ENCODE peak calls at places on chromosomes 3 and 15, in four cellular contexts. Z is A549, W is AG04450, T is lower leg skin. E is an unnamed sample.
A peak's percentile ranks its signal among the peaks of the same experiment; 100 is the strongest.

GRCh38 chr15:74863239-74864056 is 9.7 kb downstream of the SCAMP2 start:
- DNase-seq in Z (no peak), W (no peak), T (no peak), E (no peak)

GRCh38 chr15:63983071-63983711 is 63.1 kb downstream of the DAPK2 start:
- DNase-seq in Z (no peak), W (no peak), T (peak; percentile 53), E (peak; percentile 50)

GRCh38 chr3:194313642-194314430 is 37.3 kb downstream of the CPN2 start:
- DNase-seq in Z (no peak), W (no peak), T (peak; percentile 96), E (peak; percentile 35)

GRCh38 chr3:115085197-115085865 is 61.8 kb downstream of the ZBTB20 start:
- DNase-seq in Z (peak; percentile 14), W (no peak), T (no peak), E (no peak)

GRCh38 chr3:149395107-149396089 is 17.9 kb upstream of the TM4SF1 start:
- DNase-seq in Z (peak; percentile 69), W (no peak), T (no peak), E (no peak)

GRCh38 chr3:183116051-183116614 is 16.8 kb upstream of the MCCC1 start:
- DNase-seq in Z (peak; percentile 48), W (no peak), T (no peak), E (peak; percentile 95)

GRCh38 chr3:46187876-46188275 is 20.2 kb downstream of the CCR1 start:
- DNase-seq in Z (peak; percentile 5), W (no peak), T (no peak), E (no peak)

GRCh38 chr3:50123394-50124361 is 31.4 kb upstream of the SEMA3F start:
- DNase-seq in Z (no peak), W (no peak), T (no peak), E (peak; percentile 50)

GRCh38 chr3:143832433-143832832 is 15.8 kb downstream of the SLC9A9 start:
- DNase-seq in Z (no peak), W (no peak), T (no peak), E (no peak)

GRCh38 chr3:191460360-191460759 is 603 bp upstream of the PYDC2 start:
- DNase-seq in Z (no peak), W (no peak), T (no peak), E (no peak)

GRCh38 chr3:170109579-170110293 is 71.8 kb downstream of the PHC3 start:
- DNase-seq in Z (no peak), W (no peak), T (no peak), E (no peak)

GRCh38 chr3:120673116-120673515 is 8.9 kb downstream of the HGD start:
- DNase-seq in Z (no peak), W (no peak), T (no peak), E (no peak)

GRCh38 chr15:96336045-96336642 is 5.6 kb downstream of the NR2F2 start:
- DNase-seq in Z (no peak), W (no peak), T (no peak), E (no peak)

GRCh38 chr15:91694829-91695205 is 158.7 kb upstream of the SLCO3A1 start:
- DNase-seq in Z (peak; percentile 15), W (peak; percentile 15), T (peak; percentile 89), E (no peak)

GRCh38 chr3:64291345-64291744 is 66.1 kb upstream of the PRICKLE2 start:
- DNase-seq in Z (peak; percentile 47), W (peak; percentile 54), T (peak; percentile 91), E (no peak)

GRCh38 chr3:98964784-98965183 is 63.3 kb upstream of the DCBLD2 start:
- DNase-seq in Z (no peak), W (no peak), T (no peak), E (no peak)

GRCh38 chr3:13687409-13687989 is 138.6 kb downstream of the FBLN2 start:
- DNase-seq in Z (no peak), W (no peak), T (no peak), E (no peak)

GRCh38 chr3:50623840-50624474 is 7.0 kb downstream of the MAPKAPK3 start:
- DNase-seq in Z (no peak), W (no peak), T (no peak), E (no peak)

GRCh38 chr3:12224181-12225147 is 64.4 kb upstream of the PPARG start:
- DNase-seq in Z (peak; percentile 3), W (no peak), T (no peak), E (no peak)

GRCh38 chr3:8554725-8555621 is 53.4 kb downstream of the LMCD1 start:
- DNase-seq in Z (no peak), W (peak; percentile 74), T (peak; percentile 86), E (peak; percentile 45)

GRCh38 chr3:19093084-19093483 is 55.2 kb upstream of the KCNH8 start:
- DNase-seq in Z (no peak), W (no peak), T (no peak), E (no peak)

GRCh38 chr3:187072102-187072501 is 67.2 kb downstream of the RPL39L start:
- DNase-seq in Z (no peak), W (no peak), T (no peak), E (no peak)

GRCh38 chr15:80228959-80229610 is 22.9 kb downstream of the CTXND1 start:
- DNase-seq in Z (peak; percentile 30), W (no peak), T (no peak), E (no peak)

GRCh38 chr15:38111070-38111469 is 141.6 kb upstream of the SPRED1 start:
- DNase-seq in Z (no peak), W (no peak), T (no peak), E (no peak)

GRCh38 chr3:19543212-19543841 is 390.7 kb downstream of the EFHB start:
- DNase-seq in Z (peak; percentile 35), W (no peak), T (no peak), E (no peak)

GRCh38 chr3:161854232-161854771 is 357.7 kb downstream of the OTOL1 start:
- DNase-seq in Z (peak; percentile 73), W (peak; percentile 11), T (no peak), E (peak; percentile 59)

GRCh38 chr3:156174229-156174847 is 54.0 kb downstream of the KCNAB1 start:
- DNase-seq in Z (peak; percentile 34), W (peak; percentile 13), T (no peak), E (no peak)

GRCh38 chr15:59190291-59190690 is 16.4 kb upstream of the LDHAL6B start:
- DNase-seq in Z (no peak), W (no peak), T (no peak), E (no peak)

GRCh38 chr15:59189224-59189623 is 17.4 kb upstream of the LDHAL6B start:
- DNase-seq in Z (no peak), W (no peak), T (no peak), E (no peak)

GRCh38 chr15:59180946-59181345 is 25.7 kb upstream of the LDHAL6B start:
- DNase-seq in Z (no peak), W (no peak), T (peak; percentile 58), E (no peak)

GRCh38 chr15:59186501-59186900 is 20.1 kb upstream of the LDHAL6B start:
- DNase-seq in Z (peak; percentile 29), W (peak; percentile 63), T (no peak), E (no peak)

DNA sequence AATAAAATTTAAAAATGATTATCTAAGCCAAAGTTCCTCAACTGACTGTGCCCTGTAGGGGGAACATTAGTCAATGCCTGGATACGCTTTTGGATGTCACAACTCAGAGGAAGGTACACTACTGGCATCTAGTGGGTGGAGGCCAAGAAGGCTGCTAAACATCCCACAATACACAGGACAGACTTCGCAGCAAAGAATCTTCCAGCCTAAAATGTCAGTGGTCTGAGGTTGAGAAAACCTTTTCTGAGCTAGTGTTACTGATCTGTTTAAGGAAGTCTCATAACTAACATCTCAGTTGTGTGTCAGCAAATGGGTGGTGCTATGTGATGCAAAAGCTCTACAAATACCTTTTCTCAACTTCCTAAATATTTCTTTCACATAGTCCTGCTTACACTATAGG is 20.9 kb upstream of the LDHAL6B start:
- DNase-seq in Z (peak; percentile 36), W (no peak), T (no peak), E (no peak)
- TF ChIP-seq CTCF in Z (peak; percentile 16), W (peak; percentile 15), T (no peak), E (no peak)

DNA sequence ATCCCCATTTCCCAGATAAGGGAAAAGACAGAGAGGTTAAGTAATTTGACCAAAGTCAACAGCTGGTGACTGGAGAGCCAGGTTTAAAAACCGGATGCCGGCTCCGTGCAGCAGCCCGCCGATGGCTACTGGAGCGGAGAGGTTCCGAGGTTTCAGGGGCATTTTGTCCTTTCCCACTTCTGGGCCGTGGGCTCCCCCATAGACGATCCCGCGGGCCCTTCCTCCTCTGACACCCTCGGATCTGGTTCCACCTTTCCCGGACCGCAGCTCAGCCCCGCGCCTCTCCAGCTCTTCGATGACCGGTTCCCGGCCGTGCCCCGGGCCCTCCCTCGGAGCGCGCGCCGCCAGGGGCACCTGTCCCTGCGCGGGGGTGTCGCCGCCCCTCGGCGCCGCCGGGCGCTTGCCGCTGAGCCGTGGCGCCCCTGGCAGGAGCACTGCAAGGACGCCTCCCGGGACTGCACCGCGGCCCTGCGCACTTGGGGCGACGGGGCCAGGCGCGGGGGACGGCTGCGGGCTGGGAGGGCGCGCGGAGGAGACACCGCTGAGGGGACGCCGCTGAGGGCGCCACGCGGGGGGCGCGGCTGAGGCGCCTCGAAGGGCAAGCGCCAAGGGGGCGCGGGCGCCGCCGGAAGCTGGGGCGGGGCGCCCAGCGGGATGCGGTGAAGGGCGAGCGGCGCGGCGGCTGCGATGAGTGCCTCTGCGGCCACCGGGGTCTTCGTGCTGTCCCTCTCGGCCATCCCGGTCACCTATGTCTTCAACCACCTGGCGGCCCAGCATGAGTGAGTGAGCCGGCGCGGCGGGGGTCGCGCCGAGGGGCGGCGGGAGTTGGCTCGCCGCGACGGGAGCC is at the start of gene TM6SF1:
- DNase-seq in Z (no peak), W (no peak), T (no peak), E (peak; percentile 52)
- TF ChIP-seq CTCF in Z (no peak), W (no peak), T (no peak), E (no peak)

DNA sequence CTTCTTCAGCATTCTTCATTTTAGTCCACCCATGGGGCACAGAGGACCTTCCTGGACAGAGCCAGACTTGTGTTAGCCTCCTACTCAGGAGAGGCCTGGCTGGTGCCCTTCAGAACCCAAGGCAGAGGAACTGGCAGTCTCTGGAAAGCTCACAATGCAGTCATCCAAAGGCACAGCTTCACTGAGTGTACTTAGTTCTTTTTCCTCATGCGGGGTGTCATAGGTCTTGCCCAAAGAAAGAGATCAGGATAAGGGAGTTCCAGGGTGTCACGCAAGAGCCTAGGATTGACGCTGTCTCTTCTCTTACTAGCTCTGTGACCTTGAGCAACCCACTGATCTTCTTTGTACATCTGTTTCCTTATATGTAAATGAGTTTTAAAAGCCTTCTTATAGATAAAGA is 58.7 kb downstream of the CD200 start:
- DNase-seq in Z (no peak), W (no peak), T (no peak), E (no peak)
- TF ChIP-seq CTCF in Z (no peak), W (no peak), T (no peak), E (no peak)

GRCh38 chr15:40053234-40054055 is 14.5 kb upstream of the SRP14 start:
- DNase-seq in Z (no peak), W (no peak), T (no peak), E (no peak)
- TF ChIP-seq CTCF in Z (no peak), W (no peak), T (no peak), E (no peak)

DNA sequence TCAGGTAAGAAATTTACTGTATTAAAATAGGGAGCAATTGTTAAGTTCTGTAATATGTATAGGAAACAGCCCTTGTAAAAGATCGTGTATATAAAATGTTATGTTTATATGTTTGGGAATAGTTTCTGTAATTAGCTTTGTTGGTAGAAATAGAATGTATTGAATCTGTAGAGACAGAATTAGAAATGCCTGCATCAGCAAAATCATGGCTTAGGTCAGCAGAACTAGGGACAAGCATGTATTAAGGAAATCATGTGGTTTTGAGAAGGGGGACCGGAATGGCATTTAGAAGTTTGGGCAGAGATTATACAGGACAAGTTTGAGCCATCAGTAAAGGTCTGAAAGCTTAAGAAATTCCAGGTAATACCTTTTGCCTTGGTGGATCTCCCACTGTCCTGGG is 177.9 kb downstream of the ERC2 start:
- DNase-seq in Z (no peak), W (no peak), T (no peak), E (no peak)
- TF ChIP-seq CTCF in Z (no peak), W (no peak), T (no peak), E (no peak)

E was measured in glutamatergic neuron.